ENCODE peak calls at places on chromosomes 11 and 22, in eight cellular contexts. One of them, this sample, is unnamed.

GRCh38 chr11:69721061-69721460 is 17.2 kb upstream of the FGF19 start:
- DNase-seq in adrenal gland: no peak
- DNase-seq in stomach: no peak
- DNase-seq in A549: no peak
- DNase-seq in sigmoid colon: no peak
- DNase-seq in K562: no peak
- DNase-seq in suprapubic skin: no peak
- DNase-seq in spleen: no peak
- DNase-seq in this sample: no peak

GRCh38 chr11:71451596-71452353 is 1.2 kb upstream of the NADSYN1 start:
- DNase-seq in adrenal gland: peak; percentile 61
- DNase-seq in stomach: no peak
- DNase-seq in A549: no peak
- DNase-seq in sigmoid colon: peak; percentile 56
- DNase-seq in K562: peak; percentile 37
- DNase-seq in suprapubic skin: no peak
- DNase-seq in spleen: no peak
- DNase-seq in this sample: no peak

GRCh38 chr11:2664886-2665746 is 34.7 kb downstream of the KCNQ1OT1 start:
- DNase-seq in adrenal gland: peak; percentile 64
- DNase-seq in stomach: peak; percentile 19
- DNase-seq in A549: no peak
- DNase-seq in sigmoid colon: peak; percentile 53
- DNase-seq in K562: no peak
- DNase-seq in suprapubic skin: peak; percentile 75
- DNase-seq in spleen: no peak
- DNase-seq in this sample: no peak

GRCh38 chr11:93330446-93330984 is at the start of gene DEUP1:
- DNase-seq in adrenal gland: peak; percentile 69
- DNase-seq in stomach: peak; percentile 43
- DNase-seq in A549: no peak
- DNase-seq in sigmoid colon: peak; percentile 56
- DNase-seq in K562: peak; percentile 75
- DNase-seq in suprapubic skin: no peak
- DNase-seq in spleen: peak; percentile 72
- DNase-seq in this sample: peak; percentile 68

GRCh38 chr22:20463324-20464095 is 25.9 kb upstream of the SCARF2 start:
- DNase-seq in adrenal gland: no peak
- DNase-seq in stomach: no peak
- DNase-seq in A549: no peak
- DNase-seq in sigmoid colon: no peak
- DNase-seq in K562: no peak
- DNase-seq in suprapubic skin: no peak
- DNase-seq in spleen: peak; percentile 88
- DNase-seq in this sample: no peak

GRCh38 chr11:75283391-75283931 is 42.9 kb downstream of the TPBGL start:
- DNase-seq in adrenal gland: no peak
- DNase-seq in stomach: no peak
- DNase-seq in A549: no peak
- DNase-seq in sigmoid colon: no peak
- DNase-seq in K562: no peak
- DNase-seq in suprapubic skin: no peak
- DNase-seq in spleen: no peak
- DNase-seq in this sample: no peak

GRCh38 chr11:45477588-45477987 is 187.8 kb downstream of the CHST1 start:
- DNase-seq in adrenal gland: no peak
- DNase-seq in stomach: no peak
- DNase-seq in A549: no peak
- DNase-seq in sigmoid colon: peak; percentile 11
- DNase-seq in K562: no peak
- DNase-seq in suprapubic skin: peak; percentile 61
- DNase-seq in spleen: no peak
- DNase-seq in this sample: no peak

GRCh38 chr11:6635082-6635932 is 16.1 kb upstream of the TPP1 start:
- DNase-seq in adrenal gland: peak; percentile 78
- DNase-seq in stomach: no peak
- DNase-seq in A549: no peak
- DNase-seq in sigmoid colon: peak; percentile 80
- DNase-seq in K562: peak; percentile 47
- DNase-seq in suprapubic skin: no peak
- DNase-seq in spleen: peak; percentile 82
- DNase-seq in this sample: peak; percentile 58

GRCh38 chr22:49212466-49212865 is 615.2 kb downstream of the BRD1 start:
- DNase-seq in adrenal gland: no peak
- DNase-seq in stomach: peak; percentile 9
- DNase-seq in A549: no peak
- DNase-seq in sigmoid colon: peak; percentile 17
- DNase-seq in K562: no peak
- DNase-seq in suprapubic skin: peak; percentile 67
- DNase-seq in spleen: peak; percentile 44
- DNase-seq in this sample: peak; percentile 13

GRCh38 chr11:68329993-68330699 is 17.8 kb downstream of the LRP5 start:
- DNase-seq in adrenal gland: peak; percentile 66
- DNase-seq in stomach: no peak
- DNase-seq in A549: no peak
- DNase-seq in sigmoid colon: no peak
- DNase-seq in K562: no peak
- DNase-seq in suprapubic skin: no peak
- DNase-seq in spleen: no peak
- DNase-seq in this sample: no peak

GRCh38 chr11:4393209-4394196 is at the start of gene TRIM21:
- DNase-seq in adrenal gland: peak; percentile 84
- DNase-seq in stomach: peak; percentile 87
- DNase-seq in A549: peak; percentile 79
- DNase-seq in sigmoid colon: peak; percentile 90
- DNase-seq in K562: peak; percentile 84
- DNase-seq in suprapubic skin: peak; percentile 87
- DNase-seq in spleen: peak; percentile 95
- DNase-seq in this sample: peak; percentile 83

GRCh38 chr11:67033661-67034166 is 10.8 kb downstream of the SYT12 start:
- DNase-seq in adrenal gland: peak; percentile 79
- DNase-seq in stomach: no peak
- DNase-seq in A549: no peak
- DNase-seq in sigmoid colon: no peak
- DNase-seq in K562: no peak
- DNase-seq in suprapubic skin: no peak
- DNase-seq in spleen: no peak
- DNase-seq in this sample: no peak

GRCh38 chr22:40627612-40628011 is 8.9 kb downstream of the MRTFA start:
- DNase-seq in adrenal gland: no peak
- DNase-seq in stomach: no peak
- DNase-seq in A549: no peak
- DNase-seq in sigmoid colon: no peak
- DNase-seq in K562: no peak
- DNase-seq in suprapubic skin: no peak
- DNase-seq in spleen: no peak
- DNase-seq in this sample: no peak

GRCh38 chr22:38802671-38803121 is 8.8 kb upstream of the DNAL4 start:
- DNase-seq in adrenal gland: peak; percentile 64
- DNase-seq in stomach: peak; percentile 35
- DNase-seq in A549: peak; percentile 86
- DNase-seq in sigmoid colon: peak; percentile 85
- DNase-seq in K562: no peak
- DNase-seq in suprapubic skin: no peak
- DNase-seq in spleen: no peak
- DNase-seq in this sample: no peak

GRCh38 chr11:67561971-67562560 is 21.5 kb upstream of the GSTP1 start:
- DNase-seq in adrenal gland: no peak
- DNase-seq in stomach: no peak
- DNase-seq in A549: peak; percentile 56
- DNase-seq in sigmoid colon: no peak
- DNase-seq in K562: no peak
- DNase-seq in suprapubic skin: no peak
- DNase-seq in spleen: no peak
- DNase-seq in this sample: no peak

GRCh38 chr11:206516-207212 is 535 bp downstream of the BET1L start:
- DNase-seq in adrenal gland: peak; percentile 39
- DNase-seq in stomach: peak; percentile 40
- DNase-seq in A549: no peak
- DNase-seq in sigmoid colon: peak; percentile 73
- DNase-seq in K562: peak; percentile 50
- DNase-seq in suprapubic skin: peak; percentile 81
- DNase-seq in spleen: peak; percentile 86
- DNase-seq in this sample: no peak

GRCh38 chr11:46719048-46719542 is at the start of gene F2:
- DNase-seq in adrenal gland: no peak
- DNase-seq in stomach: no peak
- DNase-seq in A549: peak; percentile 40
- DNase-seq in sigmoid colon: no peak
- DNase-seq in K562: no peak
- DNase-seq in suprapubic skin: no peak
- DNase-seq in spleen: no peak
- DNase-seq in this sample: no peak

GRCh38 chr11:126696976-126697375 is 303.6 kb downstream of the KIRREL3 start:
- DNase-seq in adrenal gland: no peak
- DNase-seq in stomach: no peak
- DNase-seq in A549: no peak
- DNase-seq in sigmoid colon: no peak
- DNase-seq in K562: no peak
- DNase-seq in suprapubic skin: no peak
- DNase-seq in spleen: no peak
- DNase-seq in this sample: no peak

GRCh38 chr22:24165673-24166072 is 15.6 kb upstream of the SUSD2 start:
- DNase-seq in adrenal gland: no peak
- DNase-seq in stomach: no peak
- DNase-seq in A549: no peak
- DNase-seq in sigmoid colon: no peak
- DNase-seq in K562: no peak
- DNase-seq in suprapubic skin: no peak
- DNase-seq in spleen: no peak
- DNase-seq in this sample: no peak

GRCh38 chr11:125070699-125071254 is 7.7 kb downstream of the SLC37A2 start:
- DNase-seq in adrenal gland: peak; percentile 96
- DNase-seq in stomach: peak; percentile 61
- DNase-seq in A549: no peak
- DNase-seq in sigmoid colon: peak; percentile 86
- DNase-seq in K562: peak; percentile 87
- DNase-seq in suprapubic skin: no peak
- DNase-seq in spleen: peak; percentile 90
- DNase-seq in this sample: peak; percentile 51

GRCh38 chr22:31652911-31653684 is 8.9 kb downstream of the PISD start:
- DNase-seq in adrenal gland: no peak
- DNase-seq in stomach: no peak
- DNase-seq in A549: no peak
- DNase-seq in sigmoid colon: no peak
- DNase-seq in K562: no peak
- DNase-seq in suprapubic skin: no peak
- DNase-seq in spleen: no peak
- DNase-seq in this sample: no peak

DNA sequence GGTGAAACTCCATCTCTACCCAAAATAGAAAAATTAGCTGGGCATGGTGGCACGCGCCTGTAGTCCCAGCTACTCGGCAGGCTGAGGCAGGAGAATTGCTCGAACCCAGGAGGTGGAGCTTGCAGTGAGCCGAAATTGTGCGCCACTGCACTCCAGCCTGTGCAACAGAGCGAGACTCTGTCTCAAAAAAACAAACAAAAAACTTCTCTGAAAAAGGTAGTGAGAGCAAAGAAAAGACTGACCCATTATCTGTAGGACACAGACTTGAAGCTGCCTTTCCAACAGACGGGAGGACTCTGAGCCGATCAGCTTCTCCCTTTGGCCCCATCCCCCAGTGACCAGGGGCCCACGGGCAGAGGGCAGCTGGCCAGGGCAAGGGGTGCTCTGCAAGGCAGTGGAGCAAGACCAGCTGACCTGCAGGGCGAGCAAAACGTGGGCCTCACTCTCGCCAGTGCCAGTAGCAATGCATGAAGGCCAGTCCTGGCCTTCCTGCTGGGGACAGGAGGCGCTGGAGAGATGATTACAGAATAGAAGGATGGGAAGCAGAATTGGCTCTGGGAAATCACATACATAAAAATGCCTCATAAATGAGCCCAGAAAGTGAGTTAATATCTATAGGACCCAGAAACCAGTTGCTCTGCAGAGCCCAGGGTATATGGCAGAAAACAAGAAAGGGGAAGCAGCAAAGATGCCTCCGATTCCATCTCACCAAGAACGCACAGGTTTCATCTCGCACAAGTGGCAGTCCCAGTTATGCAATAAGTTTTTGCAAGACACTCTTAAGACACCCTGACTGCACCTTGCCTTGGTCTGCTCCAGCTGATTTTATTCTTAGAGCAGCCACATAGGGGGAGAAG is 2.8 kb downstream of the EHD1 start:
- DNase-seq in adrenal gland: no peak
- DNase-seq in stomach: no peak
- DNase-seq in A549: no peak
- DNase-seq in sigmoid colon: no peak
- DNase-seq in K562: no peak
- DNase-seq in suprapubic skin: no peak
- DNase-seq in spleen: peak; percentile 85
- DNase-seq in this sample: no peak
- TF ChIP-seq CTCF in adrenal gland: no peak
- TF ChIP-seq CTCF in stomach: no peak
- TF ChIP-seq CTCF in A549: no peak
- TF ChIP-seq CTCF in sigmoid colon: no peak
- TF ChIP-seq CTCF in K562: no peak
- TF ChIP-seq CTCF in suprapubic skin: no peak
- TF ChIP-seq CTCF in spleen: no peak
- TF ChIP-seq CTCF in this sample: no peak

GRCh38 chr11:63919267-63920125 is 2.5 kb upstream of the RCOR2 start:
- DNase-seq in adrenal gland: no peak
- DNase-seq in stomach: peak; percentile 51
- DNase-seq in A549: no peak
- DNase-seq in sigmoid colon: no peak
- DNase-seq in K562: peak; percentile 62
- DNase-seq in suprapubic skin: no peak
- DNase-seq in spleen: no peak
- DNase-seq in this sample: no peak
- H3K4me3 ChIP-seq in adrenal gland: peak overlapping the region; percentile 1
- H3K4me3 ChIP-seq in stomach: peak overlapping the region; percentile 36
- H3K4me3 ChIP-seq in A549: no peak overlapping the region
- H3K4me3 ChIP-seq in sigmoid colon: peak overlapping the region; percentile 56
- H3K4me3 ChIP-seq in K562: no peak overlapping the region
- H3K4me3 ChIP-seq in suprapubic skin: peak overlapping the region; percentile 43
- H3K4me3 ChIP-seq in spleen: peak overlapping the region; percentile 34
- H3K4me3 ChIP-seq in this sample: no peak overlapping the region

GRCh38 chr11:73178092-73178539 is 36.0 kb upstream of the FCHSD2 start:
- DNase-seq in adrenal gland: peak; percentile 94
- DNase-seq in stomach: peak; percentile 82
- DNase-seq in A549: peak; percentile 70
- DNase-seq in sigmoid colon: peak; percentile 91
- DNase-seq in K562: peak; percentile 76
- DNase-seq in suprapubic skin: peak; percentile 92
- DNase-seq in spleen: peak; percentile 96
- DNase-seq in this sample: peak; percentile 89
- TF ChIP-seq POLR2A in adrenal gland: no peak
- TF ChIP-seq POLR2A in stomach: no peak
- TF ChIP-seq POLR2A in A549: no peak
- TF ChIP-seq POLR2A in sigmoid colon: no peak
- TF ChIP-seq POLR2A in K562: no peak
- TF ChIP-seq POLR2A in suprapubic skin: no peak
- TF ChIP-seq POLR2A in spleen: no peak
- TF ChIP-seq POLR2A in this sample: peak; percentile 24

DNA sequence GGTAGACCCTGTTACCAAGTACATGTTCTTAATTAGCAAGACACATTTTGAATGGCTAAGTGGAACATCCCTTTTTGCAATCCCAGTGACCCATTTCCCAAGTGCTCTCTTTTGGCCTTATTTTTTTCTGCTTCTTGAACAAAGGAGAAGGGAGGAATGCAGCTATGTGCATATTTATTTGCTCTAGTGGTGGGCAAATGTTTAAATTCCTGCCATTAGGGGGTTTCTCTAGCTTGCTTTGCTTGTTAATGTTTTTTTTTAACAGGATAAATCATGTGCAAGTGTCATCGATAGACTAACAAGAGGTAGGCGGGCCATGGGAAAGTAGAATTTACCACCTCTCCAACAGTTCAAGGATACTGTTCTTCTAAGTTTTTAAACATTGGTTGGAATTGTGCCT is 135.6 kb downstream of the COMMD9 start:
- DNase-seq in adrenal gland: no peak
- DNase-seq in stomach: no peak
- DNase-seq in A549: no peak
- DNase-seq in sigmoid colon: no peak
- DNase-seq in K562: no peak
- DNase-seq in suprapubic skin: no peak
- DNase-seq in spleen: no peak
- DNase-seq in this sample: no peak
- TF ChIP-seq CTCF in adrenal gland: no peak
- TF ChIP-seq CTCF in stomach: no peak
- TF ChIP-seq CTCF in A549: no peak
- TF ChIP-seq CTCF in sigmoid colon: no peak
- TF ChIP-seq CTCF in K562: no peak
- TF ChIP-seq CTCF in suprapubic skin: no peak
- TF ChIP-seq CTCF in spleen: no peak
- TF ChIP-seq CTCF in this sample: no peak